ENCODE peak calls at places on chromosomes 6 and 20, in nine cellular contexts. One of them, this sample, is unnamed.

GRCh38 chr20:5714261-5715041 is 35.8 kb upstream of the SHLD1 start:
- DNase-seq in GM06990: peak
- DNase-seq in cardiac fibroblast: peak
- DNase-seq in type B pancreatic cell: no peak
- DNase-seq in OCI-LY7: peak
- DNase-seq in progenitor cell of endocrine pancreas: no peak
- DNase-seq in IMR-90: peak
- DNase-seq in right lobe of liver: no peak
- DNase-seq in PC-3: peak
- DNase-seq in this sample: peak

GRCh38 chr20:63706027-63706695 is 1.6 kb downstream of the ARFRP1 start:
- DNase-seq in GM06990: no peak
- DNase-seq in cardiac fibroblast: no peak
- DNase-seq in type B pancreatic cell: no peak
- DNase-seq in OCI-LY7: no peak
- DNase-seq in progenitor cell of endocrine pancreas: peak
- DNase-seq in IMR-90: no peak
- DNase-seq in right lobe of liver: peak
- DNase-seq in PC-3: no peak
- DNase-seq in this sample: peak

GRCh38 chr6:18748314-18748713 is 361.2 kb downstream of the RNF144B start:
- DNase-seq in GM06990: no peak
- DNase-seq in cardiac fibroblast: no peak
- DNase-seq in type B pancreatic cell: no peak
- DNase-seq in OCI-LY7: no peak
- DNase-seq in progenitor cell of endocrine pancreas: no peak
- DNase-seq in IMR-90: no peak
- DNase-seq in right lobe of liver: no peak
- DNase-seq in PC-3: no peak
- DNase-seq in this sample: no peak

GRCh38 chr20:57475388-57476072 is 49.4 kb downstream of the CTCFL start:
- DNase-seq in GM06990: no peak
- DNase-seq in cardiac fibroblast: no peak
- DNase-seq in type B pancreatic cell: no peak
- DNase-seq in OCI-LY7: peak
- DNase-seq in progenitor cell of endocrine pancreas: no peak
- DNase-seq in IMR-90: no peak
- DNase-seq in right lobe of liver: peak
- DNase-seq in PC-3: no peak
- DNase-seq in this sample: no peak

GRCh38 chr6:14664616-14665315 is 547.2 kb downstream of the CD83 start:
- DNase-seq in GM06990: no peak
- DNase-seq in cardiac fibroblast: peak
- DNase-seq in type B pancreatic cell: no peak
- DNase-seq in OCI-LY7: peak
- DNase-seq in progenitor cell of endocrine pancreas: no peak
- DNase-seq in IMR-90: no peak
- DNase-seq in right lobe of liver: no peak
- DNase-seq in PC-3: peak
- DNase-seq in this sample: peak

GRCh38 chr6:42168650-42169049 is 4.5 kb upstream of the GUCA1A start:
- DNase-seq in GM06990: no peak
- DNase-seq in cardiac fibroblast: peak
- DNase-seq in type B pancreatic cell: no peak
- DNase-seq in OCI-LY7: no peak
- DNase-seq in progenitor cell of endocrine pancreas: no peak
- DNase-seq in IMR-90: no peak
- DNase-seq in right lobe of liver: no peak
- DNase-seq in PC-3: peak
- DNase-seq in this sample: no peak

GRCh38 chr6:33442283-33442682 is 12.1 kb upstream of the ZBTB9 start:
- DNase-seq in GM06990: no peak
- DNase-seq in cardiac fibroblast: no peak
- DNase-seq in type B pancreatic cell: no peak
- DNase-seq in OCI-LY7: no peak
- DNase-seq in progenitor cell of endocrine pancreas: no peak
- DNase-seq in IMR-90: no peak
- DNase-seq in right lobe of liver: no peak
- DNase-seq in PC-3: no peak
- DNase-seq in this sample: no peak

GRCh38 chr20:8951136-8951535 is 117.8 kb upstream of the PLCB4 start:
- DNase-seq in GM06990: no peak
- DNase-seq in cardiac fibroblast: no peak
- DNase-seq in type B pancreatic cell: no peak
- DNase-seq in OCI-LY7: no peak
- DNase-seq in progenitor cell of endocrine pancreas: no peak
- DNase-seq in IMR-90: no peak
- DNase-seq in right lobe of liver: no peak
- DNase-seq in PC-3: no peak
- DNase-seq in this sample: no peak

GRCh38 chr6:169454204-169454871 is 200.7 kb upstream of the THBS2 start:
- DNase-seq in GM06990: no peak
- DNase-seq in cardiac fibroblast: peak
- DNase-seq in type B pancreatic cell: no peak
- DNase-seq in OCI-LY7: no peak
- DNase-seq in progenitor cell of endocrine pancreas: no peak
- DNase-seq in IMR-90: peak
- DNase-seq in right lobe of liver: no peak
- DNase-seq in PC-3: no peak
- DNase-seq in this sample: no peak

GRCh38 chr20:4814696-4815252 is 93.1 kb downstream of the PRND start:
- DNase-seq in GM06990: peak
- DNase-seq in cardiac fibroblast: no peak
- DNase-seq in type B pancreatic cell: no peak
- DNase-seq in OCI-LY7: peak
- DNase-seq in progenitor cell of endocrine pancreas: no peak
- DNase-seq in IMR-90: no peak
- DNase-seq in right lobe of liver: no peak
- DNase-seq in PC-3: no peak
- DNase-seq in this sample: no peak

GRCh38 chr6:31125162-31125561 is 4.9 kb upstream of the CDSN start:
- DNase-seq in GM06990: no peak
- DNase-seq in cardiac fibroblast: peak
- DNase-seq in type B pancreatic cell: no peak
- DNase-seq in OCI-LY7: no peak
- DNase-seq in progenitor cell of endocrine pancreas: no peak
- DNase-seq in IMR-90: peak
- DNase-seq in right lobe of liver: no peak
- DNase-seq in PC-3: peak
- DNase-seq in this sample: peak

GRCh38 chr20:7841967-7842301 is 98.3 kb downstream of the HAO1 start:
- DNase-seq in GM06990: no peak
- DNase-seq in cardiac fibroblast: peak
- DNase-seq in type B pancreatic cell: no peak
- DNase-seq in OCI-LY7: no peak
- DNase-seq in progenitor cell of endocrine pancreas: no peak
- DNase-seq in IMR-90: peak
- DNase-seq in right lobe of liver: no peak
- DNase-seq in PC-3: peak
- DNase-seq in this sample: no peak

GRCh38 chr6:7894272-7895124 is 16.1 kb downstream of the TXNDC5 start:
- DNase-seq in GM06990: no peak
- DNase-seq in cardiac fibroblast: no peak
- DNase-seq in type B pancreatic cell: no peak
- DNase-seq in OCI-LY7: no peak
- DNase-seq in progenitor cell of endocrine pancreas: no peak
- DNase-seq in IMR-90: no peak
- DNase-seq in right lobe of liver: no peak
- DNase-seq in PC-3: no peak
- DNase-seq in this sample: no peak

GRCh38 chr6:33165581-33166258 is 26.5 kb downstream of the COL11A2 start:
- DNase-seq in GM06990: no peak
- DNase-seq in cardiac fibroblast: no peak
- DNase-seq in type B pancreatic cell: no peak
- DNase-seq in OCI-LY7: no peak
- DNase-seq in progenitor cell of endocrine pancreas: no peak
- DNase-seq in IMR-90: no peak
- DNase-seq in right lobe of liver: no peak
- DNase-seq in PC-3: no peak
- DNase-seq in this sample: no peak

GRCh38 chr6:37005827-37006514 is 516 bp downstream of the FGD2 start:
- DNase-seq in GM06990: no peak
- DNase-seq in cardiac fibroblast: no peak
- DNase-seq in type B pancreatic cell: no peak
- DNase-seq in OCI-LY7: peak
- DNase-seq in progenitor cell of endocrine pancreas: no peak
- DNase-seq in IMR-90: no peak
- DNase-seq in right lobe of liver: no peak
- DNase-seq in PC-3: no peak
- DNase-seq in this sample: no peak

GRCh38 chr20:44651507-44652373 is at the start of gene ADA:
- DNase-seq in GM06990: peak
- DNase-seq in cardiac fibroblast: peak
- DNase-seq in type B pancreatic cell: no peak
- DNase-seq in OCI-LY7: peak
- DNase-seq in progenitor cell of endocrine pancreas: peak
- DNase-seq in IMR-90: peak
- DNase-seq in right lobe of liver: peak
- DNase-seq in PC-3: peak
- DNase-seq in this sample: peak
- TF ChIP-seq CTCF in GM06990: no peak
- TF ChIP-seq CTCF in cardiac fibroblast: peak
- TF ChIP-seq CTCF in type B pancreatic cell: peak
- TF ChIP-seq CTCF in OCI-LY7: no peak
- TF ChIP-seq CTCF in progenitor cell of endocrine pancreas: peak
- TF ChIP-seq CTCF in IMR-90: no peak
- TF ChIP-seq CTCF in right lobe of liver: no peak
- TF ChIP-seq CTCF in PC-3: no peak
- TF ChIP-seq CTCF in this sample: no peak

DNA sequence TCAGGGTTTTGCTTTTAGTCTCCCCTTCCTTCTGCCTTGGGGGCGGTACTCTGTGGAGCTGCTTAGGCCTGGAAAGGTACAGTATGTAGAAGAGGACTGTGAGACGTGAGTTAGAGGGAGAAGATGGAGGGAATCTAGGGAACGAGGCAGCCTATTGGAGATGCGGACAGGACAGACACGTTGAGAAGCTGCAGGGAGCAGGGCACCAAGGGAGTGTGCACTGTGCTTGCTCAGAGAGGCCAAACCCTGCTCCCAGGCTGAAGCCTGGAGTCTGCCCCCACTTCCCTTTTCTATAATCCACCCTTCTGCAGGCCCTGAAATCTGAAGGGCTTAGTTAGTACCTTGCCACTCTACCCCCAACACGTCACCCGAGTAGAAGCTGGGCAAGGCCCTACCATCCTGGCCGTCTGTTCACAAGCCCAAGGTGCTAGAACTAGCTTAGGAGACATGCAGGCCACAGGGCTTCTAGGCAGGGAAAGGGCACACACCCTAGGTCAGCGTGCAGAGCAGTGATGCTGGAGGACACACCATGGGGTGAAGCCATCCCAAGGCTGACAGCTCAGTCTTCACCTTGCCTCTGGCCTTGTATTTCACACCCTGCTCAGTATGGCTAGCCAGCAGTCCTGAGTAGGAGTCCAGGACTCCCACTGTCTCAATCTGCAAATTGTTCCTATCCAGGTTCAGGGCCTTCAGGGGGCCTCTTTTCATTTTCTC is 6.9 kb downstream of the TP53INP2 start:
- DNase-seq in GM06990: no peak
- DNase-seq in cardiac fibroblast: no peak
- DNase-seq in type B pancreatic cell: no peak
- DNase-seq in OCI-LY7: no peak
- DNase-seq in progenitor cell of endocrine pancreas: no peak
- DNase-seq in IMR-90: no peak
- DNase-seq in right lobe of liver: peak
- DNase-seq in PC-3: no peak
- DNase-seq in this sample: no peak
- TF ChIP-seq CTCF in GM06990: no peak
- TF ChIP-seq CTCF in cardiac fibroblast: no peak
- TF ChIP-seq CTCF in type B pancreatic cell: no peak
- TF ChIP-seq CTCF in OCI-LY7: no peak
- TF ChIP-seq CTCF in progenitor cell of endocrine pancreas: no peak
- TF ChIP-seq CTCF in IMR-90: no peak
- TF ChIP-seq CTCF in right lobe of liver: no peak
- TF ChIP-seq CTCF in PC-3: no peak
- TF ChIP-seq CTCF in this sample: no peak

DNA sequence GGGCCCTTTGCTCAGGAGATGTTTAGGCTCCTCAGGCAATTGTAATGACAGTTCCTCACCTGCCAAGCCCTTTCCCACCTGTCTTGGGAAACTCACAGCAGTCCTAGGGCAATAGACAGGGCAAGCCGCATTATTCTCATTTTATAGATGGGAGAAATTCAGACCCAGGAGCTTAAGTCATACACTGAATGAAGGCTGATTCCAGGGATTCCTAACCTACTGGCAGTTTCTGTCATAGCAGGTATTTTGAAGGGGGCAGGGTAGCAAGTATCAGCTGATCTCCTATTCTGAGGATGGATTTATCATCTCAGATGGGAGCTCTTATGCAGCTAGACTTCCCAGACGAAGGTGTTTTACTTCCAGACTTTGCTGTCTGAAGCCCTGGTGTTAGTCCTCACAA is 61.4 kb upstream of the MYL9 start:
- DNase-seq in GM06990: no peak
- DNase-seq in cardiac fibroblast: no peak
- DNase-seq in type B pancreatic cell: no peak
- DNase-seq in OCI-LY7: no peak
- DNase-seq in progenitor cell of endocrine pancreas: no peak
- DNase-seq in IMR-90: no peak
- DNase-seq in right lobe of liver: no peak
- DNase-seq in PC-3: no peak
- DNase-seq in this sample: no peak
- TF ChIP-seq CTCF in GM06990: no peak
- TF ChIP-seq CTCF in cardiac fibroblast: no peak
- TF ChIP-seq CTCF in type B pancreatic cell: no peak
- TF ChIP-seq CTCF in OCI-LY7: no peak
- TF ChIP-seq CTCF in progenitor cell of endocrine pancreas: no peak
- TF ChIP-seq CTCF in IMR-90: no peak
- TF ChIP-seq CTCF in right lobe of liver: no peak
- TF ChIP-seq CTCF in PC-3: peak
- TF ChIP-seq CTCF in this sample: no peak

GRCh38 chr6:158818008-158818579 is 1.1 kb downstream of the EZR start:
- DNase-seq in GM06990: peak
- DNase-seq in cardiac fibroblast: peak
- DNase-seq in type B pancreatic cell: peak
- DNase-seq in OCI-LY7: peak
- DNase-seq in progenitor cell of endocrine pancreas: peak
- DNase-seq in IMR-90: peak
- DNase-seq in right lobe of liver: peak
- DNase-seq in PC-3: peak
- DNase-seq in this sample: peak

GRCh38 chr6:158818580-158819212 is 472 bp downstream of the EZR start:
- DNase-seq in GM06990: peak
- DNase-seq in cardiac fibroblast: peak
- DNase-seq in type B pancreatic cell: peak
- DNase-seq in OCI-LY7: peak
- DNase-seq in progenitor cell of endocrine pancreas: peak
- DNase-seq in IMR-90: peak
- DNase-seq in right lobe of liver: peak
- DNase-seq in PC-3: peak
- DNase-seq in this sample: peak

GRCh38 chr6:158817298-158818007 is 1.7 kb downstream of the EZR start:
- DNase-seq in GM06990: no peak
- DNase-seq in cardiac fibroblast: peak
- DNase-seq in type B pancreatic cell: no peak
- DNase-seq in OCI-LY7: peak
- DNase-seq in progenitor cell of endocrine pancreas: no peak
- DNase-seq in IMR-90: peak
- DNase-seq in right lobe of liver: peak
- DNase-seq in PC-3: no peak
- DNase-seq in this sample: no peak

GRCh38 chr6:158819977-158820632 is 937 bp upstream of the EZR start:
- DNase-seq in GM06990: no peak
- DNase-seq in cardiac fibroblast: peak
- DNase-seq in type B pancreatic cell: no peak
- DNase-seq in OCI-LY7: no peak
- DNase-seq in progenitor cell of endocrine pancreas: no peak
- DNase-seq in IMR-90: no peak
- DNase-seq in right lobe of liver: no peak
- DNase-seq in PC-3: no peak
- DNase-seq in this sample: peak

GRCh38 chr6:158819213-158819976 is at the start of gene EZR:
- DNase-seq in GM06990: peak
- DNase-seq in cardiac fibroblast: peak
- DNase-seq in type B pancreatic cell: peak
- DNase-seq in OCI-LY7: peak
- DNase-seq in progenitor cell of endocrine pancreas: peak
- DNase-seq in IMR-90: peak
- DNase-seq in right lobe of liver: peak
- DNase-seq in PC-3: peak
- DNase-seq in this sample: peak
- TF ChIP-seq CTCF in GM06990: no peak
- TF ChIP-seq CTCF in cardiac fibroblast: no peak
- TF ChIP-seq CTCF in type B pancreatic cell: no peak
- TF ChIP-seq CTCF in OCI-LY7: peak
- TF ChIP-seq CTCF in progenitor cell of endocrine pancreas: no peak
- TF ChIP-seq CTCF in IMR-90: peak
- TF ChIP-seq CTCF in right lobe of liver: no peak
- TF ChIP-seq CTCF in PC-3: no peak
- TF ChIP-seq CTCF in this sample: peak

This sample was measured in PC-9.